ENCODE peak calls at places on chromosomes 4 and X, in nine cellular contexts. Y is lower leg skin, K is IMR-90, T is A549, I is HCT116, O is H9, L is ascending aorta, D is esophagus muscularis mucosa, A is glutamatergic neuron. F is an unnamed sample.
A peak's percentile ranks its signal among the peaks of the same experiment; 100 is the strongest.

GRCh38 chr4:109977854-109978501 is 65.3 kb downstream of the EGF start:
- DNase-seq in L (no peak), O (no peak), Y (no peak), D (no peak), T (peak; percentile 46), I (peak; percentile 27), A (no peak), K (peak; percentile 60), F (peak; percentile 9)

GRCh38 chrX:17769701-17770269 is 32.5 kb downstream of the SCML1 start:
- DNase-seq in T (no peak), A (no peak), O (no peak), K (no peak), Y (no peak), L (no peak), I (no peak), D (no peak), F (no peak)

GRCh38 chr4:18075823-18076433 is 54.4 kb upstream of the LCORL start:
- DNase-seq in I (peak; percentile 52), D (no peak), K (peak; percentile 12), A (no peak), T (peak; percentile 50), Y (no peak), O (peak; percentile 50), L (no peak), F (no peak)

GRCh38 chrX:121781991-121782390 is 734.6 kb downstream of the GLUD2 start:
- DNase-seq in D (no peak), A (no peak), L (no peak), K (no peak), Y (no peak), I (no peak), T (no peak), O (no peak), F (no peak)

GRCh38 chr4:143358923-143359694 is 22.4 kb downstream of the GAB1 start:
- DNase-seq in D (no peak), L (no peak), K (peak; percentile 93), T (peak; percentile 12), O (no peak), A (no peak), Y (no peak), I (no peak), F (peak; percentile 71)

GRCh38 chrX:43315622-43316021 is 340.5 kb upstream of the MAOA start:
- DNase-seq in O (no peak), A (no peak), K (no peak), D (no peak), T (no peak), I (no peak), Y (no peak), L (no peak), F (no peak)

GRCh38 chrX:23900220-23900797 is 7.4 kb downstream of the APOO start:
- DNase-seq in D (no peak), O (no peak), T (peak; percentile 76), A (no peak), K (no peak), L (peak; percentile 65), Y (no peak), I (no peak), F (no peak)

GRCh38 chr4:106585920-106586349 is 217.4 kb upstream of the GIMD1 start:
- DNase-seq in D (no peak), L (no peak), O (no peak), I (no peak), K (no peak), A (no peak), T (no peak), Y (no peak), F (no peak)

GRCh38 chrX:96770315-96770714 is 85.7 kb downstream of the DIAPH2 start:
- DNase-seq in Y (no peak), L (no peak), K (peak; percentile 18), I (no peak), O (no peak), D (no peak), T (peak; percentile 5), A (no peak), F (no peak)

GRCh38 chr4:153153339-153153851 is 50.8 kb upstream of the TRIM2 start:
- DNase-seq in K (peak; percentile 7), I (no peak), T (peak; percentile 52), D (no peak), L (peak; percentile 72), O (peak; percentile 75), Y (peak; percentile 90), A (peak; percentile 83), F (peak; percentile 60)

GRCh38 chr4:83751336-83751949 is 215.5 kb downstream of the GPAT3 start:
- DNase-seq in Y (no peak), T (no peak), D (no peak), A (no peak), O (no peak), K (no peak), I (peak; percentile 32), L (no peak), F (peak; percentile 24)

GRCh38 chr4:169117591-169118081 is 107.6 kb upstream of the CBR4 start:
- DNase-seq in O (no peak), K (peak; percentile 95), T (no peak), A (no peak), D (no peak), Y (no peak), L (peak; percentile 82), I (no peak), F (no peak)

DNA sequence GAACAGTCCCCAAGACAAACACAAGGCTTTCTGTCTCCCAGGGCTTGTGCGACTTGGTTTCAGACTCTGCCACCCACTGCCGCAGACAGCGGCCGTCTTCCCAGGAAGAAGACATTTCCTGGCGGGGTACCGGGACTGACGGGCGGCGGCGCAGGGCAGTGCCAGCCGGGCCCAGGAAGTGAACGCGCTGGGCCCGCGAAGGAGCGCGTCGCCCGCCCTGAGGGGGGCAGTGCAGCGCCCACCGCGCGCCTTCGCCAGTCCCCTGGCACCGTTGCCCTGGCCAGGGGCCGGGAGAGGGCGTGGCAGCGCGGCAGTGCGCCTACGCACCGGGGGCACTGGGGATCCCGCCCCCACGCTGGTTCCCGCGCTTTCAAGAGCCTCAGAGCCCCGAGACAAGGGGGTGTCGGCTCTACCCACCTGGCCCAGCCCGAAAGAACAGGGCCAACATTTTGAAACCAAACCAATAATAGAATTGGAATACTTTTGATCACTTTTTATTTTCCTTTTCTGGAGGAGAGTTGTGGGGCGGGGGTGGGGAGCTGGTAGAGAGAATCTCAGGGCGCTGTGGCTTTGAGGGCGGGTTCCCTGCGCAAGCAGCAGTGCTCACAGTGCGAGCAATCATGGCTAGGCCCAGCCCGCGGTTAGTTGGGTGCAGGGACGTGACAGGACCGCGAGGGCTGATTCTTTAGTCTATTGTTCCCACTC is 23.6 kb upstream of the APLN start:
- DNase-seq in O (no peak), D (no peak), K (no peak), I (no peak), L (peak; percentile 78), T (peak; percentile 69), Y (no peak), A (no peak), F (peak; percentile 82)
- TF ChIP-seq CTCF in O (peak; percentile 22), D (peak; percentile 25), K (no peak), I (no peak), L (peak; percentile 47), T (peak; percentile 51), Y (no peak), A (no peak), F (peak; percentile 42)

GRCh38 chrX:129772796-129773431 is 6.8 kb upstream of the SASH3 start:
- DNase-seq in L (peak; percentile 78), Y (peak; percentile 90), I (no peak), A (no peak), D (no peak), T (no peak), K (no peak), O (no peak), F (no peak)
- TF ChIP-seq CTCF in L (no peak), Y (no peak), I (no peak), A (no peak), D (no peak), T (no peak), K (no peak), O (no peak), F (no peak)

GRCh38 chr4:71132486-71132885 is 139.0 kb downstream of the DCK start:
- DNase-seq in O (no peak), I (no peak), Y (no peak), K (peak; percentile 60), L (no peak), T (no peak), D (no peak), A (no peak), F (no peak)

GRCh38 chr4:71133491-71133890 is 140.0 kb downstream of the DCK start:
- DNase-seq in D (no peak), A (no peak), T (no peak), L (no peak), O (no peak), K (peak; percentile 33), I (no peak), Y (no peak), F (no peak)

GRCh38 chr4:71126719-71127118 is 133.3 kb downstream of the DCK start:
- DNase-seq in Y (no peak), A (no peak), K (peak; percentile 99), L (no peak), I (peak; percentile 8), T (peak; percentile 58), O (no peak), D (no peak), F (peak; percentile 56)

GRCh38 chr4:71136071-71136470 is 142.6 kb downstream of the DCK start:
- DNase-seq in T (no peak), K (no peak), O (no peak), A (no peak), L (no peak), Y (no peak), I (no peak), D (no peak), F (no peak)

GRCh38 chr4:71130827-71131603 is 137.6 kb downstream of the DCK start:
- DNase-seq in O (no peak), A (no peak), T (peak; percentile 26), D (no peak), K (peak; percentile 89), L (no peak), Y (no peak), I (no peak), F (no peak)
- TF ChIP-seq CTCF in O (peak; percentile 21), A (no peak), T (peak; percentile 27), D (no peak), K (peak; percentile 50), L (peak; percentile 7), Y (no peak), I (no peak), F (no peak)

GRCh38 chr4:1346781-1347409 is at the start of gene UVSSA:
- DNase-seq in L (peak; percentile 100), O (peak; percentile 100), T (peak; percentile 99), A (peak; percentile 100), D (peak; percentile 100), K (peak; percentile 99), I (peak; percentile 99), Y (peak; percentile 100), F (peak; percentile 99)

GRCh38 chr4:1344696-1345095 is 2.3 kb upstream of the UVSSA start:
- DNase-seq in A (no peak), O (no peak), I (no peak), T (no peak), K (peak; percentile 8), Y (no peak), D (no peak), L (no peak), F (no peak)

GRCh38 chr4:1347410-1347864 is 429 bp downstream of the UVSSA start:
- DNase-seq in L (peak; percentile 92), K (peak; percentile 82), A (peak; percentile 71), T (peak; percentile 49), Y (peak; percentile 95), I (no peak), D (peak; percentile 93), O (peak; percentile 65), F (peak; percentile 63)

GRCh38 chr4:1348014-1348513 is 1.1 kb downstream of the UVSSA start:
- DNase-seq in D (no peak), T (no peak), I (no peak), A (no peak), L (no peak), O (no peak), K (no peak), Y (no peak), F (no peak)

GRCh38 chr4:1345905-1346780 is 865 bp upstream of the UVSSA start:
- DNase-seq in I (no peak), L (peak; percentile 75), K (peak; percentile 16), O (peak; percentile 66), T (peak; percentile 45), D (no peak), A (peak; percentile 80), Y (peak; percentile 93), F (peak; percentile 17)
- TF ChIP-seq CTCF in I (no peak), L (no peak), K (no peak), O (no peak), T (no peak), D (no peak), A (no peak), Y (no peak), F (no peak)